ENCODE peak calls at places on chromosome 19, in seven cellular contexts. E is SW480, N is HEK293T, R is GM12865, T is uterus, P is cardiac muscle cell, W is cardiac fibroblast. F is an unnamed sample.

GRCh38 chr19:42281175-42282035 is 12.4 kb downstream of the CIC start:
- DNase-seq in E (peak), T (peak), R (no peak), P (peak), W (peak), N (no peak), F (peak)

GRCh38 chr19:44848036-44848804 is 2.1 kb downstream of the NECTIN2 start:
- DNase-seq in R (no peak), N (peak), E (no peak), P (peak), T (peak), W (peak), F (peak)

GRCh38 chr19:11421607-11422098 is 2.5 kb upstream of the RGL3 start:
- DNase-seq in P (peak), W (peak), N (peak), T (no peak), R (peak), E (no peak), F (peak)

GRCh38 chr19:39310558-39311311 is 9.9 kb downstream of the LRFN1 start:
- DNase-seq in R (no peak), W (peak), T (no peak), E (no peak), P (peak), N (no peak), F (no peak)

GRCh38 chr19:35354898-35355297 is 3.4 kb upstream of the FFAR3 start:
- DNase-seq in W (no peak), P (no peak), R (no peak), T (no peak), E (no peak), N (no peak), F (no peak)

GRCh38 chr19:37077615-37077928 is 661 bp upstream of the ZNF420 start:
- DNase-seq in R (no peak), W (no peak), P (no peak), N (no peak), T (no peak), E (no peak), F (no peak)

GRCh38 chr19:41586064-41586463 is 10.1 kb downstream of the CEACAM21 start:
- DNase-seq in N (no peak), P (no peak), W (no peak), R (no peak), E (no peak), T (no peak), F (no peak)

GRCh38 chr19:29098863-29099481 is 114.0 kb downstream of the UQCRFS1 start:
- DNase-seq in R (no peak), N (no peak), P (peak), E (peak), T (peak), W (peak), F (peak)

GRCh38 chr19:56538254-56538760 is 441 bp upstream of the ZFP28 start:
- DNase-seq in N (peak), E (peak), P (peak), W (peak), R (no peak), T (peak), F (peak)

GRCh38 chr19:35216026-35216832 is 12.3 kb downstream of the FAM187B start:
- DNase-seq in E (no peak), R (no peak), P (no peak), T (no peak), W (no peak), N (no peak), F (no peak)

GRCh38 chr19:16118489-16119033 is 6.9 kb downstream of the RAB8A start:
- DNase-seq in N (no peak), W (no peak), E (no peak), R (peak), T (no peak), P (no peak), F (no peak)

GRCh38 chr19:48258350-48258749 is 2.6 kb upstream of the CARD8 start:
- DNase-seq in R (peak), N (no peak), T (no peak), P (no peak), E (no peak), W (peak), F (no peak)

GRCh38 chr19:47024502-47024901 is 4.9 kb downstream of the NPAS1 start:
- DNase-seq in T (no peak), E (no peak), P (no peak), W (no peak), R (no peak), N (no peak), F (no peak)

GRCh38 chr19:3458595-3459284 is 21.6 kb downstream of the SMIM24 start:
- DNase-seq in T (peak), N (peak), P (peak), E (no peak), W (peak), R (no peak), F (no peak)

GRCh38 chr19:51676566-51677083 is 16.5 kb upstream of the SPACA6 start:
- DNase-seq in W (no peak), T (no peak), R (peak), E (no peak), P (no peak), N (no peak), F (no peak)

GRCh38 chr19:54560881-54561385 is 12.7 kb upstream of the LILRA2 start:
- DNase-seq in P (no peak), R (no peak), T (no peak), W (no peak), N (no peak), E (no peak), F (no peak)

GRCh38 chr19:48490980-48491792 is 20.4 kb downstream of the LMTK3 start:
- DNase-seq in R (peak), E (peak), N (peak), P (no peak), W (no peak), T (peak), F (no peak)

F was measured in right atrium auricular region.